ENCODE peak calls at places on chromosomes 7 and 10, in five cellular contexts. G, I, P, R and A are unnamed samples. For H3K4me1, the result is how much of the 10 kb centered on the place peaks cover.

GRCh38 chr7:55288070-55288824 is 76.9 kb upstream of the LANCL2 start:
- DNase-seq in R (no peak), I (no peak), P (no peak), G (no peak), A (no peak)

GRCh38 chr7:100642534-100642907 is 1.2 kb upstream of the TFR2 start:
- DNase-seq in P (peak), G (no peak), R (peak), I (peak), A (no peak)

GRCh38 chr10:97390096-97390495 is 11.0 kb downstream of the RRP12 start:
- DNase-seq in R (no peak), G (no peak), I (no peak), P (no peak), A (no peak)

GRCh38 chr10:82981137-82981723 is 1106.2 kb downstream of the NRG3 start:
- DNase-seq in I (no peak), G (no peak), P (no peak), R (no peak), A (no peak)

GRCh38 chr10:113788604-113789083 is 37.2 kb downstream of the PLEKHS1 start:
- DNase-seq in I (peak), G (peak), R (no peak), P (no peak), A (peak)

GRCh38 chr10:77004917-77005564 is 632.6 kb downstream of the KCNMA1 start:
- DNase-seq in P (peak), R (no peak), G (no peak), I (peak), A (peak)

GRCh38 chr7:84647797-84648762 is 453.5 kb upstream of the SEMA3A start:
- DNase-seq in P (no peak), I (no peak), G (no peak), R (no peak), A (no peak)

GRCh38 chr10:78182841-78183240 is 149.2 kb downstream of the RPS24 start:
- DNase-seq in R (no peak), P (no peak), I (no peak), G (no peak), A (no peak)

GRCh38 chr7:88835147-88835728 is 39.7 kb upstream of the TEX47 start:
- DNase-seq in R (peak), G (peak), P (peak), I (peak), A (peak)

GRCh38 chr10:97042716-97043562 is 142.8 kb downstream of the SLIT1 start:
- DNase-seq in P (no peak), G (no peak), R (no peak), I (no peak), A (no peak)

GRCh38 chr7:101727184-101727583 is 90.2 kb upstream of the CUX1 start:
- DNase-seq in I (no peak), P (no peak), R (no peak), G (no peak), A (no peak)

GRCh38 chr10:17123961-17124360 is 5.7 kb downstream of the CUBN start:
- DNase-seq in P (peak), G (no peak), I (no peak), R (no peak), A (no peak)

GRCh38 chr10:118835682-118836326 is 81.0 kb upstream of the CACUL1 start:
- DNase-seq in R (no peak), G (no peak), I (no peak), P (no peak), A (peak)

GRCh38 chr7:115747174-115747573 is 283.4 kb downstream of the TFEC start:
- DNase-seq in R (no peak), G (no peak), P (no peak), I (no peak), A (no peak)

GRCh38 chr10:124035928-124036558 is 57.4 kb downstream of the CHST15 start:
- DNase-seq in G (peak), I (peak), R (no peak), P (peak), A (no peak)

GRCh38 chr10:125691160-125691981 is 8.4 kb upstream of the TEX36 start:
- DNase-seq in P (no peak), I (no peak), G (no peak), R (no peak), A (no peak)

GRCh38 chr10:69800109-69800508 is 1.6 kb upstream of the COL13A1 start:
- DNase-seq in R (no peak), G (no peak), I (peak), P (peak), A (peak)

GRCh38 chr7:105345725-105346124 is 43.0 kb downstream of the SRPK2 start:
- DNase-seq in I (no peak), R (no peak), G (no peak), P (no peak), A (no peak)

GRCh38 chr10:104337985-104338735 is at the start of gene ITPRIP:
- DNase-seq in P (peak), R (no peak), G (no peak), I (peak), A (peak)

GRCh38 chr10:51423121-51423452 is 276.3 kb downstream of the CSTF2T start:
- DNase-seq in G (no peak), I (no peak), P (no peak), R (no peak), A (no peak)

GRCh38 chr7:87474533-87475358 is 734 bp downstream of the ABCB4 start:
- DNase-seq in G (peak), P (no peak), R (no peak), I (no peak), A (no peak)

GRCh38 chr10:124328514-124329220 is 90.1 kb downstream of the OAT start:
- DNase-seq in R (no peak), P (no peak), G (no peak), I (no peak), A (no peak)

GRCh38 chr10:62048919-62049636 is 147.6 kb downstream of the ARID5B start:
- DNase-seq in P (peak), G (no peak), R (peak), I (peak), A (no peak)

GRCh38 chr7:29370531-29371314 is 176.1 kb downstream of the CHN2 start:
- DNase-seq in R (no peak), I (no peak), G (no peak), P (peak), A (peak)

GRCh38 chr7:91135703-91136102 is 128.5 kb upstream of the FZD1 start:
- DNase-seq in R (peak), P (no peak), I (no peak), G (no peak), A (no peak)

GRCh38 chr7:102916426-102916825 is 3.6 kb downstream of the LRRC17 start:
- DNase-seq in I (no peak), R (no peak), P (no peak), G (no peak), A (no peak)

GRCh38 chr10:84178387-84178697 is 4.7 kb downstream of the GPR15LG start:
- DNase-seq in R (no peak), G (no peak), P (no peak), I (no peak), A (no peak)

GRCh38 chr7:26857534-26858228 is 6.7 kb downstream of the SKAP2 start:
- DNase-seq in R (no peak), I (peak), G (no peak), P (no peak), A (no peak)

GRCh38 chr7:96534221-96534620 is 175.4 kb downstream of the SEM1 start:
- DNase-seq in R (no peak), G (no peak), P (no peak), I (no peak), A (no peak)

GRCh38 chr7:158321936-158322615 is 265.5 kb downstream of the PTPRN2 start:
- DNase-seq in R (no peak), P (no peak), G (no peak), I (no peak), A (no peak)

DNA sequence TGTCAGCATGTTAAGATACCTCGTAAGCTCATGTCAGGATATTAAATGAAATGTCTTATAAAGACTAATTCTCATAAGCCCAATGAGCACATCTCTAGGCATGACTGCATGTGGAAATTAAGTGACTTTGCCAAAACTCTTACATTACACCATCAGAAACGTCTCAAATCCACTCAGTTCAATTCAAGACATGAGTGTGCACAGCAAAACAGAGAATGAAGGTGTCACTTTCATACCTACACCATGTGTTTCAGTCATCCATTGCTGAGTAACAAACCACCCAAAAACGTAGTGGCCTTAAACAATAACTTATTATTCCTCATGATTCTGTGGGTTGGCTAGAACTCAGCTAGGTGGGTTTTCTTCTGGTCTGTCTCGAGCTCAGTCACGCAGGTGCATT is 99.8 kb downstream of the ATE1 start:
- DNase-seq in P (no peak), R (no peak), G (no peak), I (no peak), A (no peak)
- TF ChIP-seq SRF in P (no peak), R (no peak), G (no peak), I (no peak), A (no peak)

GRCh38 chr7:36207451-36208291 is 54.6 kb downstream of the EEPD1 start:
- DNase-seq in I (no peak), R (no peak), G (no peak), P (peak), A (no peak)
- H3K4me1 ChIP-seq in I (under half), R (under half), G (under half), P (half or more), A (under half)

GRCh38 chr7:42406358-42406757 is 169.3 kb upstream of the GLI3 start:
- DNase-seq in R (no peak), G (no peak), I (no peak), P (no peak), A (no peak)
- H3K9ac ChIP-seq in R (no peak), G (no peak), I (no peak), P (no peak), A (no peak)

GRCh38 chr10:131924982-131925649 is 24.3 kb downstream of the PPP2R2D start:
- DNase-seq in R (no peak), I (no peak), G (no peak), P (no peak), A (no peak)
- TF ChIP-seq SRF in R (no peak), I (no peak), G (no peak), P (no peak), A (no peak)

DNA sequence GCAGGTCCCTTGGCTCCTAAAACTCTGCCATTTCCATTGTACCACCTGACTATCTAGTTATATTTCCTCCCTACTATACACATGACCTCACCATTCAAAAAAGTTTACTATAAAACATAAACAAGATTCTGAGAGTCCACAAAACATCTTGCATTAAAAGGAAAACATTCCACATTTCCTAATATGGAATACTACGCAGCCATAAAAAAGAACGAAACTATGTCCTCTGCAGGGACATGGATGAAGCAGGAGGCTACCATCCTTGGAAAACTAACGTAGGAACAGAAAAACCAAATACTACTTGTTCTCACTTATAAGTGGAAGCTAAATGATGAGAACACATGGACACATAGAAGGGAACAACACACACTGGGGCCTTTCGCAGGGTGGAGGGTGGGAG is 48.3 kb downstream of the SVIL start:
- DNase-seq in R (no peak), G (no peak), I (no peak), P (no peak), A (no peak)
- H3K4me1 ChIP-seq in R (under half), G (under half), I (under half), P (under half), A (under half)